ENCODE peak calls at places on chromosomes 3 and 15, in five cellular contexts. V is hepatocyte, I is bronchial epithelial cell, P is K562, J is tibial nerve. G is an unnamed sample.

GRCh38 chr3:9207076-9207763 is 42.2 kb downstream of the SRGAP3 start:
- DNase-seq in V (no peak), I (no peak), J (no peak), P (no peak), G (no peak)

GRCh38 chr3:64220161-64220560 is 5.1 kb downstream of the PRICKLE2 start:
- DNase-seq in J (no peak), I (peak), P (no peak), V (peak), G (no peak)

GRCh38 chr3:134327594-134327975 is 46.7 kb downstream of the AMOTL2 start:
- DNase-seq in I (peak), J (no peak), P (no peak), V (no peak), G (peak)

GRCh38 chr15:47678047-47678446 is 39.3 kb upstream of the SEMA6D start:
- DNase-seq in P (no peak), I (peak), J (no peak), V (no peak), G (no peak)

GRCh38 chr15:55942332-55942731 is 51.1 kb downstream of the NEDD4 start:
- DNase-seq in V (no peak), P (no peak), I (no peak), J (no peak), G (no peak)

GRCh38 chr3:60094392-60094947 is 1044.6 kb upstream of the CFAP20DC start:
- DNase-seq in J (no peak), I (no peak), P (no peak), V (no peak), G (no peak)

GRCh38 chr3:143814358-143814968 is 33.8 kb downstream of the SLC9A9 start:
- DNase-seq in V (no peak), I (no peak), P (no peak), J (peak), G (no peak)

GRCh38 chr3:72355168-72355567 is 493.1 kb downstream of the SHQ1 start:
- DNase-seq in I (no peak), J (no peak), P (no peak), V (no peak), G (no peak)

DNA sequence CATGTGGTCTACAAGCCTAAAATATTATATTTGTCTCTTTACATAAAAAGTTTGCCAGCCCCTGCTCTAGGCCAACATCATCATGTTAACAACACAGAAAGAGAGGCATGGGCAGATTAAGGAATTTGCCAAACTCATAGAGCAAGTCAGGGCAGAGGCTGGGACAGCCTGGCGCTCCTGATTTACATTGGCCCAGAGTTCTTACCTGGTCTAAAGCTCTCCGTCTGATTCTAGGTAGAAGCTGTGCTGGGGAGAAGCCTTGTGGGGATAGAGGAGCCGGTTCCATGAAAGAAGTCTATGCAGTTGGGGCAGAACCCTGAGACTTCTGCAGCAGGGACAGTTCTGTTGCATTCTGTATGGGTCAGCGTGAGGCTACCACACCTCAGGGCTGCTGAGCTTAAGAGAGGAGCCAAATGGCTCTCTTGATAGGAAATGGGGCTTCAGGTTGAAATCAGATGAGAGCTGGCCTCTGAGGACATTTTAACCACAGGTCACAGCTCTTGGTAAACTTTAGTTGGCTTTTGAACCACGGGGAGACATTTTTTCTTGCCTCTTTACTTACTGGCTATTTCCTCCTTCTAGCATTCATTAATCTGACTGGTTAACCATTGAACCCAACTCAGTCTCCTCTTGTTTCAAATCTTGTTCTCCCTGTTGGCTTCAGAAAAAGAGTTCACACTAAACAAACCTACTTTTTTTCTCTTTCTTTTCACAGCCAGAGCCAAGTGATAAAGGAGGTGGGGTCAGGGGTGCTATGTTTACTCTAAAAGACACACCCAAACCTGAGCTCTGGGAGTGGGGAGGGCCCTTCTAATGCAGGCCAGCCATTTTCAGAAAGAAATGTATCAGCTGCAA is 250.7 kb downstream of the OPA1 start:
- DNase-seq in I (peak), V (peak), P (peak), J (no peak), G (no peak)
- H3K4me3 ChIP-seq in I (no peak), V (no peak), P (no peak), J (no peak), G (no peak)

DNA sequence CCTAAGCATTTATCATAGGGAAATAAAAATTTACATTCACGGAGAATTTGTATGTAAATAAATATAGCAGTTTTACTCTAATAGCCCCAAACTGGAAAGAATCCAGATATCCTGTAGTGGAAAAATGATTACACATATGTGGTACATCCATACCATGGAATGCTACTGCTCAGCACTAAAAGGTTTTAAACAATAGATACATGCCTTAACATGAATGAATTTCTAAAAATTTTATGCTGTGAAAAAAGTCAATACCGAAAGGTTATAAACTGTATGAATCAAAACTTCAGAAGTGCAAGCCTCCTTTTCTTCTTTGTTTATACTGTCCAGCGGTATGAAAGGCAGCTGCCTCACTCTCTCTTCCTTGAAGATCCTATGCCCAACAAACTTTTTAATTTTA is 37.5 kb upstream of the MCTP2 start:
- DNase-seq in J (no peak), P (no peak), I (peak), V (no peak), G (no peak)
- H3K4me3 ChIP-seq in J (no peak), P (no peak), I (no peak), V (no peak), G (no peak)

GRCh38 chr3:151384741-151385174 is at the start of gene P2RY12:
- DNase-seq in P (no peak), V (no peak), J (no peak), I (no peak), G (no peak)
- H3K4me3 ChIP-seq in P (no peak), V (no peak), J (peak), I (no peak), G (no peak)

GRCh38 chr3:47475570-47476329 is at the start of gene SCAP:
- DNase-seq in V (peak), P (peak), J (peak), I (peak), G (peak)

GRCh38 chr3:47475029-47475569 is 642 bp downstream of the SCAP start:
- DNase-seq in I (peak), J (no peak), V (peak), P (peak), G (no peak)

GRCh38 chr3:47478022-47478421 is 2.3 kb upstream of the SCAP start:
- DNase-seq in P (no peak), I (no peak), V (no peak), J (no peak), G (no peak)

GRCh38 chr3:47476644-47477199 is 981 bp upstream of the SCAP start:
- DNase-seq in P (no peak), I (no peak), J (no peak), V (no peak), G (no peak)

DNA sequence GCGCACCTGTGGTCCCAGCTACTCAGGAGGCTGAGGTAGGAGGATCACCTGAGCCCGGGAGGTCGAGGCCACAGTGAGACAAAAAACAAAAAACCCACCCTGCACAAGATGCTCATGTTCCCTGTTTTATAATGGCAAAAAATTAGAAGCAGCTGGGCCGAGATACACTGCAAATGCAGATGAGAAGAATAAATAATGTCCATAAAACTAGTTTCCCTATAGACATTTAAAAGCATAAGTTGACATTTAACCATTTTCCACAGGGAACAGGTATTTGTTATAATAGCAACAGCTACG is 537 bp upstream of the SCAP start:
- DNase-seq in P (no peak), V (no peak), I (no peak), J (no peak), G (no peak)
- H3K4me3 ChIP-seq in P (peak), V (peak), I (peak), J (peak), G (peak)

GRCh38 chr3:169147246-169148008 is 516.1 kb downstream of the MECOM start:
- DNase-seq in I (peak), V (peak), J (no peak), P (peak), G (peak)

GRCh38 chr3:169149349-169149890 is 514.1 kb downstream of the MECOM start:
- DNase-seq in P (peak), V (peak), I (peak), J (peak), G (peak)

GRCh38 chr3:169146866-169147245 is 516.7 kb downstream of the MECOM start:
- DNase-seq in J (no peak), P (peak), V (no peak), I (peak), G (no peak)

GRCh38 chr3:169150343-169150742 is 513.2 kb downstream of the MECOM start:
- DNase-seq in P (no peak), V (no peak), J (no peak), I (no peak), G (no peak)

GRCh38 chr3:169148448-169149348 is 514.8 kb downstream of the MECOM start:
- DNase-seq in V (no peak), J (no peak), I (peak), P (peak), G (no peak)
- H3K4me3 ChIP-seq in V (peak), J (no peak), I (peak), P (peak), G (peak)

DNA sequence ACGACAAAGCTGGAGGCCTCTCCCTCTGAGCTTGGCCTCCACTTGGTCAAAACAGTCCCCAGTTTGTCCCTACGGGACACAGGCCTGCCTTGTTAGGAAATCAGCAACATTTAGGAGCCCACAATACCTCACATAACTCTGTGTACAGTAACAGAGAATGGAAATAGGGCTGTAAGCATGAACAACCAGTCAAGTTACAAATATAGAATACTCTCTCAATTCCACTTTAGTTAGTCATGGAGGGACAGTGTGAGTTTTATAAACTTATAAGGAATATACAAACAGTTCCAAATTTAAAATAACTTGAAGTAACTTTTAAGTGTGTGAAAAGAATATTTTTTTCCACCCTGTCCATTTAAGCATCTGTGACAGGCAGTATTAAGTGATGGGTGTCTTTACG is 129.4 kb downstream of the PGPEP1L start:
- DNase-seq in V (no peak), P (no peak), I (no peak), J (no peak), G (no peak)
- H3K4me3 ChIP-seq in V (no peak), P (no peak), I (no peak), J (no peak), G (no peak)

DNA sequence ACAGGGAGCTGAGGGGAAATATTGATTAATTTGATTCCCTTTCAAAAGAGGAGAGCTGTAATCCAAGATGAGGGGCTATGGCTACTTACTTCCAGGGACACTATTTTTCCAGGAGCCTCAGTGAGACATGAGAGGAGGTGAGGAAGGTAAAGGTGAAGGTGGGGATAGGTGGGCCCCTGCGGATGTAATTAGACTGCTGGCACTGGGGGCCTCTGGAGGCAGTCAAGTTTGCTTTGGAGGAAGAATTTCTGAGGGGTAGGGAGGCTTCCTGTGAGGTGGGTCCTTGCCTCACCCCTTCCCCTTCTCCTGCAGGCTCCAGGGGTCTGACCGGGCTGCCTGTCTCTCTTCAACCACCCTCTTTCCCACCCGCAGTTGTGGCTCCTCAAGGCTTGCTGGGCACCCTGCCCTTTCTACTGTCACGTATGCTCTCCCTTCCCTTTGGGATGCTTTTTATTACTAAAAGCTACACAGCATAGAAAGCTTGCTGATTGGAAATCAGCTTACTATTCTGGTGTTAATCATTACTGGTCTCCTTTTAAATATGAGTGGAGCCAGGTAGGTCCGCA is 22.5 kb downstream of the GASK1A start:
- DNase-seq in J (no peak), V (no peak), P (no peak), I (no peak), G (no peak)
- H3K4me3 ChIP-seq in J (peak), V (no peak), P (no peak), I (no peak), G (no peak)

DNA sequence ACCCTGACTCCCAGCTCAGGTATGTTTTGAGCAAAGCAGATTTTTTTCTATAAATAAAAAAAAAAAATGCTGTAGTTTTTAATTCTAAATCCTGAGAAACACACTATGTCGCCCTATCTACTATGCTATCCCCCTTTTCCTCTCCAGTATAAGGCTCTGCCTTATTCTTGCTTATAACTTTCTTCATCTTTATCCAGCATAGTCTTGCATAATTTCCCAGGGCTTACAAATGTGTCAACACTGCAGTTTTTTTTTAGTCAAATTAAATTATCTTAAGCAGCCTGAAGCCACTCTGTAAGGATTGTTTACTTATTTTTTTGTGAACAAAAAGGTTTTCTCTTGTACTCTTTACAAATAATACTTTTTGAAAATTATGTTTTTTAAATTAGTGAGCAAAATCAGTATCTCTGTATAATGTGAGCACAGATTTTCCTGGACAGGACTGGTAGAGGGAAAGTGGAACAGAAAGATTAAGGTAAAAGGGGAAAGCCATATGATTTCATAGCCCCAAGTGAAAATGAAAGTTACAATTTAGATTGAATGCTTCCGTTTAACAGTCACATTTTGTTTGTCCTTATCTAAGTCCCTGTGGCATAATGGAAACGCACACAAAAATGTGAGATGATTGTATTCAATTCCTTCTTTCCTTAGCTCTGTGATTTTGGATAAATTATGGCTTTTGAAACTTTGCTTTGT is 5.6 kb upstream of the PYDC2 start:
- DNase-seq in P (no peak), J (no peak), V (no peak), I (no peak), G (no peak)
- H3K4me3 ChIP-seq in P (no peak), J (no peak), V (no peak), I (no peak), G (no peak)

DNA sequence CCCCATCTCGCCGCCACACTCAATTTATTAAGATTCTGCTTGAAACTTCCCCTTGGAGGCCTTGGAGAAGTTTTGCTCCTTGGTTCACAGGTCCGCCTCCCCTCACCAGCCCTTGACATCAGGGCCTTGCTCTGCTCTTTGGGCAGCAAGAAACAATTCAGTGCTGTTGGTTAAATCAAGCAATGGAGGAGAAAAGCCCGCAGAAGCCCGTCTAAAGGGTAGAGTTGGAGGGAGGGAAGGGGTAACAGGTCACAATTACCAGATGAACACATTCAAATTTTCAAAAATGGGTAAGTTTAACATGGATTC is 429 bp downstream of the PARP9 start:
- DNase-seq in V (no peak), P (peak), J (peak), I (peak), G (no peak)
- H3K4me3 ChIP-seq in V (peak), P (peak), J (peak), I (peak), G (peak)

GRCh38 chr3:112654492-112654891 is 13.5 kb upstream of the CCDC80 start:
- DNase-seq in I (peak), J (no peak), P (no peak), V (no peak), G (no peak)
- H3K4me3 ChIP-seq in I (no peak), J (no peak), P (no peak), V (no peak), G (no peak)